ENCODE peak calls at places on chromosomes 12 and 14, in six cellular contexts. One of them, this sample, is unnamed.

GRCh38 chr14:103281496-103282231 is 52.4 kb upstream of the EIF5 start:
- DNase-seq in H1: no peak
- DNase-seq in neuronal stem cell: no peak
- DNase-seq in IMR-90: peak
- DNase-seq in trophoblast cell: peak
- DNase-seq in mesenchymal stem cell: peak
- DNase-seq in this sample: peak

GRCh38 chr14:23356662-23357061 is 4.0 kb upstream of the SLC22A17 start:
- DNase-seq in trophoblast cell: no peak
- DNase-seq in H1: no peak
- DNase-seq in neuronal stem cell: no peak
- DNase-seq in mesenchymal stem cell: no peak
- DNase-seq in IMR-90: no peak
- DNase-seq in this sample: peak

GRCh38 chr12:55659486-55660385 is 23.0 kb downstream of the OR10P1 start:
- DNase-seq in mesenchymal stem cell: peak
- DNase-seq in trophoblast cell: no peak
- DNase-seq in IMR-90: peak
- DNase-seq in H1: no peak
- DNase-seq in neuronal stem cell: no peak
- DNase-seq in this sample: no peak

GRCh38 chr12:109170335-109170734 is 53.9 kb downstream of the ACACB start:
- DNase-seq in mesenchymal stem cell: no peak
- DNase-seq in H1: no peak
- DNase-seq in neuronal stem cell: no peak
- DNase-seq in IMR-90: no peak
- DNase-seq in trophoblast cell: no peak
- DNase-seq in this sample: no peak

GRCh38 chr12:3341594-3341993 is 149.4 kb upstream of the PRMT8 start:
- DNase-seq in trophoblast cell: no peak
- DNase-seq in H1: no peak
- DNase-seq in IMR-90: no peak
- DNase-seq in neuronal stem cell: no peak
- DNase-seq in mesenchymal stem cell: no peak
- DNase-seq in this sample: no peak

GRCh38 chr14:97218713-97219355 is 421.7 kb downstream of the VRK1 start:
- DNase-seq in H1: peak
- DNase-seq in mesenchymal stem cell: no peak
- DNase-seq in neuronal stem cell: peak
- DNase-seq in IMR-90: no peak
- DNase-seq in trophoblast cell: no peak
- DNase-seq in this sample: peak

GRCh38 chr12:92546259-92546825 is 156.4 kb upstream of the PLEKHG7 start:
- DNase-seq in mesenchymal stem cell: no peak
- DNase-seq in IMR-90: no peak
- DNase-seq in H1: no peak
- DNase-seq in neuronal stem cell: no peak
- DNase-seq in trophoblast cell: peak
- DNase-seq in this sample: no peak

GRCh38 chr12:121812320-121812871 is 8.6 kb downstream of the SETD1B start:
- DNase-seq in mesenchymal stem cell: peak
- DNase-seq in IMR-90: peak
- DNase-seq in H1: no peak
- DNase-seq in neuronal stem cell: peak
- DNase-seq in trophoblast cell: peak
- DNase-seq in this sample: peak

GRCh38 chr14:87231336-87232026 is 761.5 kb downstream of the GALC start:
- DNase-seq in H1: no peak
- DNase-seq in neuronal stem cell: no peak
- DNase-seq in trophoblast cell: no peak
- DNase-seq in IMR-90: no peak
- DNase-seq in mesenchymal stem cell: peak
- DNase-seq in this sample: no peak

GRCh38 chr12:19131020-19131431 is 1.5 kb downstream of the PLEKHA5 start:
- DNase-seq in neuronal stem cell: peak
- DNase-seq in mesenchymal stem cell: peak
- DNase-seq in H1: no peak
- DNase-seq in trophoblast cell: peak
- DNase-seq in IMR-90: peak
- DNase-seq in this sample: peak

GRCh38 chr14:34496679-34497513 is 34.9 kb upstream of the SPTSSA start:
- DNase-seq in IMR-90: peak
- DNase-seq in neuronal stem cell: peak
- DNase-seq in trophoblast cell: peak
- DNase-seq in mesenchymal stem cell: peak
- DNase-seq in H1: peak
- DNase-seq in this sample: peak

GRCh38 chr12:50257226-50258166 is 25.8 kb downstream of the LIMA1 start:
- DNase-seq in H1: no peak
- DNase-seq in mesenchymal stem cell: peak
- DNase-seq in trophoblast cell: peak
- DNase-seq in neuronal stem cell: no peak
- DNase-seq in IMR-90: peak
- DNase-seq in this sample: no peak

GRCh38 chr14:49134940-49135339 is 451.2 kb downstream of the RPS29 start:
- DNase-seq in H1: no peak
- DNase-seq in neuronal stem cell: no peak
- DNase-seq in IMR-90: no peak
- DNase-seq in trophoblast cell: no peak
- DNase-seq in mesenchymal stem cell: no peak
- DNase-seq in this sample: peak

GRCh38 chr12:121794532-121795028 is 1.1 kb upstream of the RHOF start:
- DNase-seq in neuronal stem cell: no peak
- DNase-seq in IMR-90: no peak
- DNase-seq in H1: no peak
- DNase-seq in trophoblast cell: no peak
- DNase-seq in mesenchymal stem cell: no peak
- DNase-seq in this sample: no peak

GRCh38 chr12:6110006-6110405 is 14.5 kb downstream of the VWF start:
- DNase-seq in mesenchymal stem cell: no peak
- DNase-seq in H1: no peak
- DNase-seq in IMR-90: peak
- DNase-seq in trophoblast cell: peak
- DNase-seq in neuronal stem cell: no peak
- DNase-seq in this sample: no peak

GRCh38 chr12:39441189-39441962 is 1.5 kb downstream of the KIF21A start:
- DNase-seq in trophoblast cell: no peak
- DNase-seq in H1: no peak
- DNase-seq in neuronal stem cell: no peak
- DNase-seq in mesenchymal stem cell: no peak
- DNase-seq in IMR-90: no peak
- DNase-seq in this sample: no peak

GRCh38 chr14:31898835-31899528 is 178.1 kb upstream of the ARHGAP5 start:
- DNase-seq in mesenchymal stem cell: no peak
- DNase-seq in IMR-90: no peak
- DNase-seq in neuronal stem cell: no peak
- DNase-seq in H1: no peak
- DNase-seq in trophoblast cell: no peak
- DNase-seq in this sample: no peak

GRCh38 chr14:76760331-76761197 is 704 bp upstream of the VASH1 start:
- DNase-seq in mesenchymal stem cell: no peak
- DNase-seq in IMR-90: no peak
- DNase-seq in H1: no peak
- DNase-seq in trophoblast cell: no peak
- DNase-seq in neuronal stem cell: no peak
- DNase-seq in this sample: peak

GRCh38 chr14:21990116-21990515 is 316.5 kb upstream of the OR4E1 start:
- DNase-seq in neuronal stem cell: no peak
- DNase-seq in H1: no peak
- DNase-seq in mesenchymal stem cell: no peak
- DNase-seq in trophoblast cell: peak
- DNase-seq in IMR-90: no peak
- DNase-seq in this sample: no peak

GRCh38 chr12:51428256-51428655 is 3.6 kb downstream of the SLC4A8 start:
- DNase-seq in trophoblast cell: no peak
- DNase-seq in H1: no peak
- DNase-seq in IMR-90: no peak
- DNase-seq in neuronal stem cell: no peak
- DNase-seq in mesenchymal stem cell: no peak
- DNase-seq in this sample: no peak

GRCh38 chr14:93322886-93323596 is 9.8 kb downstream of the BTBD7 start:
- DNase-seq in neuronal stem cell: no peak
- DNase-seq in IMR-90: no peak
- DNase-seq in H1: no peak
- DNase-seq in trophoblast cell: no peak
- DNase-seq in mesenchymal stem cell: no peak
- DNase-seq in this sample: no peak
- H2BK120ac ChIP-seq in neuronal stem cell: no peak
- H2BK120ac ChIP-seq in IMR-90: no peak
- H2BK120ac ChIP-seq in H1: no peak
- H2BK120ac ChIP-seq in trophoblast cell: no peak
- H2BK120ac ChIP-seq in mesenchymal stem cell: no peak
- H2BK120ac ChIP-seq in this sample: no peak

DNA sequence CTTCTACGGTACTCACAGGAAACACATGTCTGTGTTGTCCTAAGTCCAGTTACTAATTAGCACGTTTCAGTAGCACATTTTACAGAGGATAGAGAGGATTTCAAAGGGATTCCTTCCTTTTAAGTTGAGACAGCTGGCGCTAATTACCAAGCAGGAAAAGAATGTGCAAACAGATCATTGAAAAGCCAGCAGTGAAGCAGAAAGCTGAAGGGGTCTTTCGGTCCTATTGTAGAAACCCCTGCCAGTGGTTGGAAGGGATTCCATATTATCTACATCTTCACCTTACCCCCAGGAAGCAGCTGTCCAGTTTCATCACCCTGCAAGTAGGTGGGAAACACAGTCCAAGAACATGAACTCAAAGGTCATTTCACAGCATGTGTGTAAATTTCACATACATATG is 292.2 kb downstream of the DUSP6 start:
- DNase-seq in H1: no peak
- DNase-seq in mesenchymal stem cell: peak
- DNase-seq in neuronal stem cell: peak
- DNase-seq in IMR-90: peak
- DNase-seq in trophoblast cell: no peak
- DNase-seq in this sample: no peak
- H2AFZ ChIP-seq in H1: no peak
- H2AFZ ChIP-seq in mesenchymal stem cell: no peak
- H2AFZ ChIP-seq in neuronal stem cell: peak
- H2AFZ ChIP-seq in IMR-90: no peak
- H2AFZ ChIP-seq in trophoblast cell: no peak
- H2AFZ ChIP-seq in this sample: no peak

DNA sequence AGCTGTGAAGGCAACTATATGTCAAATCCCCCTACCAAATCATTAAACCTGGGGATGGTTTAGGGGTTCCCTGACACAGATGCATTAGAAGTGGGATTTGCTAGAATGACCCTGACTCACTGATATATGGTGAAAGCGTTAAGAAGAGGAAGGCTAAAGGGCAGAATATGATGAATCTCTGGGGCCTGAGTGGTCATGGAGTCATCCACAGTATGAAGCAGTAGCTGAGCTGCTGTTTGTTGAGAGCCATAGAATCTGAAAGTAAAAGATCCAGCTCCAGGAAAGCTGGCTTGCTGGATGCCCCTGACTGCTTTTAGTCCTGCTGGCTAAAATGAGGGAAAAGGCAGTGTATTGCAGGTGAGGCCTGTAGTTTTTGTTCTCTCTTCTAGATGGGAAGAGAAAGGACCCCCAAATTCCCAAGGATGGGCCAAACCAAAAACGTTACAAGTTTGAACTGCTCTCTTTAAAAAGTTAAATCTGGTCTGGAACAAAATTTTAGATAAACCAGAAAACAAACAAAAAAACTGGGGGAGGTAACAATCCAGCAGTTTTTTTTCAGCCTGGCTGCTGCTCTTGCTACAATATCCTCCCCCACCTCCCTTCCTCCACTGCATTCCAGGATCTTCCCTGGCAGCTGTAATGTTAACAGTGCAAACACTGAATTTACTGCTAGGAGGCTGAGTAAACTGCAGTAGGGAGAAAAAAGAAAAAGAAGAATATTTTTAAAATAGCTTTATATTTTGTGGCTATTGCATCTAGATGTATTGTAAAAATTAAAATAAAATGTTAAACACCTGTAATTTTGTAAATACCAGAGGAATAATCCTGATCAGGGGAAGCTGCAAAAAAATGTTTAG is 16.5 kb downstream of the SEL1L start:
- DNase-seq in IMR-90: peak
- DNase-seq in neuronal stem cell: no peak
- DNase-seq in trophoblast cell: no peak
- DNase-seq in H1: no peak
- DNase-seq in mesenchymal stem cell: peak
- DNase-seq in this sample: no peak
- H2BK120ac ChIP-seq in IMR-90: peak
- H2BK120ac ChIP-seq in neuronal stem cell: no peak
- H2BK120ac ChIP-seq in trophoblast cell: no peak
- H2BK120ac ChIP-seq in H1: no peak
- H2BK120ac ChIP-seq in mesenchymal stem cell: peak
- H2BK120ac ChIP-seq in this sample: no peak

DNA sequence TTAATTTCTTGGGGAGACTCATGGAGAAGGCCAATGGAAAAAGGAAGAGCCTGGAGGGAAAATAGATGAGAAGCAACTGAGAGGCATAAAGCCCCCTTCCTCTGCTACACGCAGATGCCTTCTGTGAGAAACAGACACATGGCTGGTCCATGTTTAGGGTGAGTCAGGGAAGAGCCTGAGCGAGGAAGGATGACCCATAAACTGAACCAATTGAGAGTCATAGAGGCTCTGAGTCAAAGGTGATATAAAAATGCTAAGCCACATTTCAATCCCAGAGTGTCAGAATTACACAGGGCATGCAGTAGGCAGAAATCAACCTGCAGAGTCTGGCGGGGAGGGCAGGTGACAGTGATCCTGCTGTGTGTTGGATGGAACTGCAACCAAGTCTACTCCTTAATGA is 30.1 kb upstream of the NEDD1 start:
- DNase-seq in trophoblast cell: no peak
- DNase-seq in neuronal stem cell: no peak
- DNase-seq in H1: no peak
- DNase-seq in IMR-90: peak
- DNase-seq in mesenchymal stem cell: no peak
- DNase-seq in this sample: no peak
- H2AFZ ChIP-seq in trophoblast cell: no peak
- H2AFZ ChIP-seq in neuronal stem cell: no peak
- H2AFZ ChIP-seq in H1: no peak
- H2AFZ ChIP-seq in IMR-90: peak
- H2AFZ ChIP-seq in mesenchymal stem cell: no peak
- H2AFZ ChIP-seq in this sample: no peak